ENCODE peak calls at places on chromosomes 5 and 9, in four cellular contexts. Y is GM23248, G is H1, D is Right ventricle myocardium superior. Z is an unnamed sample.

GRCh38 chr9:37549527-37549926 is 26.7 kb downstream of the FBXO10 start:
- DNase-seq in D (no peak), G (no peak), Y (peak), Z (no peak)

GRCh38 chr9:71097696-71098095 is 23.7 kb downstream of the TRPM3 start:
- DNase-seq in D (no peak), Y (no peak), G (no peak), Z (no peak)

GRCh38 chr5:90410178-90410762 is 714 bp upstream of the CETN3 start:
- DNase-seq in G (no peak), Y (peak), D (no peak), Z (peak)

GRCh38 chr5:77155179-77155839 is 55.2 kb upstream of the PDE8B start:
- DNase-seq in Y (no peak), D (no peak), G (no peak), Z (no peak)

GRCh38 chr5:34016243-34016642 is 8.4 kb upstream of the AMACR start:
- DNase-seq in Y (no peak), D (no peak), G (no peak), Z (no peak)

GRCh38 chr9:130537346-130538050 is 41.9 kb upstream of the FUBP3 start:
- DNase-seq in Y (peak), G (no peak), D (no peak), Z (peak)

GRCh38 chr9:257957-258356 is 43.3 kb downstream of the DOCK8 start:
- DNase-seq in Y (no peak), D (no peak), G (no peak), Z (no peak)

GRCh38 chr5:17860660-17861315 is 226.5 kb downstream of the TAF11L14 start:
- DNase-seq in D (no peak), Y (no peak), G (no peak), Z (no peak)

Z was measured in erythroblast.